ENCODE peak calls at places on chromosome 6, in four cellular contexts. P is Ammon's horn, S is small intestine, F is nucleus accumbens. D is an unnamed sample.

GRCh38 chr6:148166339-148166949 is 176.2 kb upstream of the SASH1 start:
- DNase-seq in P (peak), S (peak), F (no peak), D (peak)

GRCh38 chr6:46172176-46172575 is 1.4 kb upstream of the ENPP5 start:
- DNase-seq in P (no peak), S (no peak), F (no peak), D (no peak)

GRCh38 chr6:122833229-122833556 is 44.1 kb downstream of the SMPDL3A start:
- DNase-seq in P (peak), S (no peak), F (peak), D (no peak)

GRCh38 chr6:57097596-57097995 is 7.6 kb downstream of the ZNF451 start:
- DNase-seq in P (no peak), S (no peak), F (no peak), D (no peak)

GRCh38 chr6:159093608-159094443 is 49.0 kb upstream of the TAGAP start:
- DNase-seq in P (no peak), S (no peak), F (no peak), D (no peak)

GRCh38 chr6:85580878-85581267 is 12.8 kb downstream of the SNX14 start:
- DNase-seq in P (no peak), S (no peak), F (no peak), D (peak)

GRCh38 chr6:139472341-139473038 is 98.0 kb upstream of the CITED2 start:
- DNase-seq in P (no peak), S (no peak), F (no peak), D (no peak)

GRCh38 chr6:77451466-77451865 is 11.8 kb downstream of the HTR1B start:
- DNase-seq in P (no peak), S (no peak), F (no peak), D (no peak)

GRCh38 chr6:113560376-113560775 is 296.8 kb upstream of the MARCKS start:
- DNase-seq in P (no peak), S (no peak), F (no peak), D (no peak)

GRCh38 chr6:47248446-47248845 is 61.3 kb downstream of the TNFRSF21 start:
- DNase-seq in P (no peak), S (no peak), F (no peak), D (no peak)

GRCh38 chr6:138498575-138499302 is 555 bp downstream of the NHSL1 start:
- DNase-seq in P (no peak), S (no peak), F (no peak), D (peak)

GRCh38 chr6:147503587-147503986 is 4.9 kb upstream of the SAMD5 start:
- DNase-seq in P (no peak), S (no peak), F (no peak), D (no peak)

GRCh38 chr6:169041078-169041477 is 212.6 kb downstream of the THBS2 start:
- DNase-seq in P (no peak), S (no peak), F (no peak), D (no peak)

GRCh38 chr6:151205971-151206600 is 33.7 kb upstream of the AKAP12 start:
- DNase-seq in P (no peak), S (no peak), F (no peak), D (peak)

GRCh38 chr6:6806793-6807518 is 218.4 kb downstream of the LY86 start:
- DNase-seq in P (peak), S (no peak), F (no peak), D (no peak)

GRCh38 chr6:12339808-12340487 is 49.8 kb downstream of the EDN1 start:
- DNase-seq in P (peak), S (no peak), F (no peak), D (peak)

GRCh38 chr6:19860235-19860877 is 23.2 kb downstream of the ID4 start:
- DNase-seq in P (no peak), S (peak), F (no peak), D (no peak)

GRCh38 chr6:81171991-81172740 is 580.3 kb downstream of the TENT5A start:
- DNase-seq in P (peak), S (no peak), F (no peak), D (no peak)

GRCh38 chr6:121826156-121826810 is 390.8 kb downstream of the GJA1 start:
- DNase-seq in P (no peak), S (peak), F (no peak), D (no peak)

GRCh38 chr6:137188855-137189254 is 15.4 kb upstream of the IL22RA2 start:
- DNase-seq in P (no peak), S (no peak), F (no peak), D (peak)

GRCh38 chr6:82270791-82271392 is 23.3 kb upstream of the IBTK start:
- DNase-seq in P (peak), S (peak), F (no peak), D (peak)

GRCh38 chr6:26087284-26088115 is at the start of gene HFE:
- DNase-seq in P (peak), S (peak), F (peak), D (peak)

GRCh38 chr6:130787726-130788500 is 39.3 kb upstream of the SMLR1 start:
- DNase-seq in P (no peak), S (no peak), F (no peak), D (peak)

GRCh38 chr6:21898107-21898796 is 304.7 kb downstream of the SOX4 start:
- DNase-seq in P (no peak), S (no peak), F (no peak), D (no peak)

GRCh38 chr6:42370323-42370985 is 81.3 kb downstream of the TRERF1 start:
- DNase-seq in P (no peak), S (no peak), F (no peak), D (no peak)